ENCODE peak calls at places on chromosomes 1 and 21, in ten cellular contexts. F is suprapubic skin, A is ovary, S is A549, K is transverse colon, D is tibial nerve, U is SK-N-SH, I is stomach, P is sigmoid colon, C is K562. E is an unnamed sample.

GRCh38 chr1:205714190-205714905 is 34.0 kb upstream of the SLC45A3 start:
- DNase-seq in S (peak), D (no peak), K (no peak), I (no peak), U (no peak), P (no peak), C (no peak), A (no peak), F (no peak), E (no peak)

GRCh38 chr1:19708558-19708957 is 43.9 kb downstream of the HTR6 start:
- DNase-seq in I (no peak), D (no peak), P (no peak), A (no peak), S (no peak), K (no peak), F (no peak), U (no peak), C (peak), E (no peak)

GRCh38 chr1:107480548-107480947 is 339.7 kb downstream of the NTNG1 start:
- DNase-seq in P (no peak), C (no peak), U (peak), A (no peak), D (no peak), F (peak), K (peak), I (peak), S (no peak), E (no peak)

GRCh38 chr21:38531610-38532009 is 33.3 kb upstream of the ERG start:
- DNase-seq in A (no peak), U (peak), F (no peak), K (no peak), D (peak), S (no peak), I (no peak), P (peak), C (no peak), E (no peak)

GRCh38 chr1:167544447-167544846 is 9.1 kb downstream of the CREG1 start:
- DNase-seq in D (no peak), P (no peak), S (no peak), F (no peak), C (no peak), A (no peak), I (peak), U (no peak), K (peak), E (no peak)

GRCh38 chr1:91583326-91583755 is 82.7 kb downstream of the CDC7 start:
- DNase-seq in S (no peak), P (no peak), D (no peak), F (no peak), K (peak), U (no peak), C (no peak), I (no peak), A (no peak), E (peak)

GRCh38 chr1:59880001-59880400 is 46.6 kb downstream of the CYP2J2 start:
- DNase-seq in U (no peak), P (no peak), C (no peak), A (no peak), F (no peak), D (no peak), K (no peak), I (no peak), S (no peak), E (no peak)

GRCh38 chr1:53477626-53478025 is 18.4 kb downstream of the DMRTB1 start:
- DNase-seq in U (no peak), D (no peak), K (no peak), S (no peak), I (no peak), C (no peak), F (no peak), P (peak), A (no peak), E (no peak)

GRCh38 chr1:31531177-31532000 is 44.9 kb upstream of the TINAGL1 start:
- DNase-seq in K (no peak), F (no peak), P (no peak), A (no peak), C (no peak), D (no peak), I (no peak), S (no peak), U (peak), E (no peak)

GRCh38 chr1:86067626-86068025 is 88.9 kb downstream of the COL24A1 start:
- DNase-seq in U (no peak), P (no peak), A (no peak), K (no peak), S (no peak), F (no peak), D (no peak), I (no peak), C (no peak), E (no peak)

GRCh38 chr21:46245213-46245915 is 16.8 kb upstream of the LSS start:
- DNase-seq in F (peak), A (no peak), I (no peak), K (no peak), U (no peak), S (no peak), P (no peak), C (no peak), D (no peak), E (no peak)

GRCh38 chr1:22794691-22795090 is 84.1 kb downstream of the EPHB2 start:
- DNase-seq in I (no peak), F (no peak), C (no peak), A (no peak), U (peak), D (peak), S (no peak), K (peak), P (no peak), E (no peak)

GRCh38 chr1:89815611-89816010 is 5.2 kb upstream of the LRRC8D start:
- DNase-seq in F (no peak), D (peak), K (no peak), U (no peak), S (no peak), A (no peak), P (no peak), C (no peak), I (no peak), E (no peak)

GRCh38 chr1:33261344-33261743 is 5.1 kb downstream of the ZNF362 start:
- DNase-seq in F (no peak), U (no peak), I (no peak), D (no peak), C (no peak), K (no peak), P (no peak), S (no peak), A (no peak), E (no peak)

GRCh38 chr1:54982739-54983138 is 2.3 kb downstream of the TMEM61 start:
- DNase-seq in U (peak), C (no peak), S (no peak), I (no peak), P (no peak), A (no peak), F (no peak), D (no peak), K (no peak), E (no peak)

GRCh38 chr1:91757760-91758545 is 128.0 kb downstream of the TGFBR3 start:
- DNase-seq in S (no peak), U (no peak), F (no peak), K (peak), A (no peak), D (no peak), C (no peak), I (no peak), P (peak), E (no peak)

GRCh38 chr1:90045853-90046563 is 51.1 kb downstream of the ZNF326 start:
- DNase-seq in I (no peak), F (no peak), U (peak), S (peak), P (no peak), C (peak), K (no peak), D (no peak), A (no peak), E (no peak)

GRCh38 chr1:160834945-160835565 is 27.6 kb downstream of the CD244 start:
- DNase-seq in A (no peak), F (no peak), I (no peak), C (peak), K (peak), U (peak), P (no peak), S (peak), D (peak), E (no peak)
- TF ChIP-seq EP300 in A (no peak), F (no peak), I (no peak), C (no peak), K (no peak), U (no peak), P (no peak), S (no peak), D (no peak), E (no peak)

GRCh38 chr1:26373789-26374188 is 1.2 kb upstream of the ZNF683 start:
- DNase-seq in U (no peak), P (no peak), S (no peak), F (no peak), K (no peak), D (no peak), A (no peak), I (no peak), C (no peak), E (no peak)

GRCh38 chr1:26373281-26373680 is 731 bp upstream of the ZNF683 start:
- DNase-seq in C (no peak), A (no peak), U (no peak), S (no peak), K (no peak), P (no peak), I (no peak), F (no peak), D (no peak), E (no peak)

GRCh38 chr1:26376050-26376449 is 3.5 kb upstream of the ZNF683 start:
- DNase-seq in P (no peak), C (no peak), D (no peak), A (no peak), S (no peak), I (no peak), K (no peak), F (no peak), U (no peak), E (no peak)

GRCh38 chr1:26372039-26372438 is 511 bp downstream of the ZNF683 start:
- DNase-seq in K (no peak), P (no peak), S (no peak), D (no peak), U (no peak), I (no peak), A (no peak), F (no peak), C (no peak), E (no peak)

DNA sequence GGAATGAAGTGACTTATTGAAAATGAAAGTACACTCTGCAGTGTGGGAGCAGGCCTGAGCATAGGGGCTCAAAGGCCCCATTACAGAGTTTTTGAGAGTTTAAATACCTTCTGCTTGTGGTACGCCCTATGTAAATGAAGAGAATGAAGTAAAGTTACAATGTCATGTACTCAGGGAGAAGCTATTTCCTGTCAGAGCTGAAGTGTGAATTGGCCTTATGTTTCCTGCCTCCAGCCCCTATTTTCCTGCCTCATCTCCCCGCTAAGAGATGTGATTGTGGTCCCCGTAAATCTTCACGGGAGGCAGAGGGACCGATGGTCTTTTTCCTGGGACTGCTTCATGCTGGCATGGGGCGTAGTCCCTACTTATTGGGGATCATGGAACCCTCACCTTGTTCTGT is 2.5 kb upstream of the ZNF683 start:
- DNase-seq in F (no peak), S (no peak), D (no peak), I (no peak), P (no peak), K (no peak), A (no peak), C (no peak), U (no peak), E (no peak)
- TF ChIP-seq EP300 in F (no peak), S (no peak), D (no peak), I (no peak), P (no peak), K (no peak), A (no peak), C (no peak), U (no peak), E (no peak)

DNA sequence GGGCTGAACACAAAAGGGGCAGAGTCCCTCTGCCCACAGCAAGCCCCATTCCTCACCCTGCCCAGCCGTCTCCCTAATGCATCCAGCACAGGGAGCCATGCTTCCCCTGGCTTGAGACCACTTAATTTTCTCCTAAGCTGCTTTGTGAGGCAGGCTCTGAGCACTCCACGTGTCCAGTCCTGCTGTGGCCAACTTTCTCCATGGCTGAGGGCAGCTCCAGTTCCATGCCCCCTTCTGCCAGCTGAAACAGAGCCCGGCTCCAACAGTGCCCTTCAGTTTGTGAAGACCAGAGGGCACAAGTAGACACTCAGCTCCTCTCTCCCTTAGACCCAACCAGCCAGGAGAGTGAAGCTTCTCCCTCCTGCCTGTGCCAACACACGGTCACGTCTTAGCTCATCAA is 33.8 kb downstream of the PLEKHA6 start:
- DNase-seq in P (no peak), A (no peak), I (no peak), U (no peak), C (no peak), D (no peak), K (no peak), S (no peak), F (no peak), E (no peak)
- TF ChIP-seq EP300 in P (no peak), A (no peak), I (no peak), U (no peak), C (no peak), D (no peak), K (no peak), S (no peak), F (no peak), E (no peak)

GRCh38 chr1:7596126-7596755 is 174.9 kb upstream of the VAMP3 start:
- DNase-seq in K (no peak), C (no peak), S (no peak), I (no peak), U (no peak), D (no peak), P (peak), F (peak), A (peak), E (no peak)

GRCh38 chr1:7594002-7594713 is 176.9 kb upstream of the VAMP3 start:
- DNase-seq in A (peak), P (peak), U (peak), D (no peak), I (no peak), F (peak), C (no peak), S (no peak), K (no peak), E (no peak)

GRCh38 chr1:7594714-7595295 is 176.3 kb upstream of the VAMP3 start:
- DNase-seq in I (no peak), U (no peak), D (no peak), K (no peak), P (peak), C (no peak), S (no peak), F (peak), A (peak), E (no peak)

GRCh38 chr1:7592120-7592798 is 178.8 kb upstream of the VAMP3 start:
- DNase-seq in F (peak), K (no peak), I (no peak), C (no peak), U (no peak), D (no peak), P (peak), S (no peak), A (peak), E (no peak)

GRCh38 chr1:7595338-7595737 is 175.8 kb upstream of the VAMP3 start:
- DNase-seq in D (no peak), S (no peak), K (no peak), U (no peak), A (peak), C (no peak), I (no peak), F (peak), P (peak), E (no peak)
- TF ChIP-seq EP300 in D (no peak), S (no peak), K (no peak), U (no peak), A (no peak), C (no peak), I (no peak), F (no peak), P (no peak), E (no peak)